ENCODE peak calls at places on chromosomes 12 and 14, in six cellular contexts. One of them, this sample, is unnamed.

GRCh38 chr12:6928703-6929407 is 1.1 kb downstream of the ATN1 start:
- DNase-seq in A549: no peak
- DNase-seq in choroid plexus epithelial cell: no peak
- DNase-seq in prostate gland: no peak
- DNase-seq in epithelial cell of esophagus: no peak
- DNase-seq in IMR-90: no peak
- DNase-seq in this sample: no peak

GRCh38 chr14:99537399-99537798 is 56.2 kb downstream of the CCNK start:
- DNase-seq in A549: peak
- DNase-seq in choroid plexus epithelial cell: peak
- DNase-seq in prostate gland: no peak
- DNase-seq in epithelial cell of esophagus: peak
- DNase-seq in IMR-90: peak
- DNase-seq in this sample: no peak

GRCh38 chr12:91256471-91256870 is 73.9 kb upstream of the DCN start:
- DNase-seq in A549: no peak
- DNase-seq in choroid plexus epithelial cell: peak
- DNase-seq in prostate gland: no peak
- DNase-seq in epithelial cell of esophagus: no peak
- DNase-seq in IMR-90: peak
- DNase-seq in this sample: no peak

GRCh38 chr12:76025601-76026575 is 5.7 kb downstream of the PHLDA1 start:
- DNase-seq in A549: peak
- DNase-seq in choroid plexus epithelial cell: peak
- DNase-seq in prostate gland: no peak
- DNase-seq in epithelial cell of esophagus: peak
- DNase-seq in IMR-90: peak
- DNase-seq in this sample: no peak

GRCh38 chr12:78406776-78407335 is 457.7 kb upstream of the SYT1 start:
- DNase-seq in A549: no peak
- DNase-seq in choroid plexus epithelial cell: peak
- DNase-seq in prostate gland: no peak
- DNase-seq in epithelial cell of esophagus: no peak
- DNase-seq in IMR-90: peak
- DNase-seq in this sample: peak

GRCh38 chr12:112126000-112126431 is 656 bp downstream of the TRAFD1 start:
- DNase-seq in A549: no peak
- DNase-seq in choroid plexus epithelial cell: no peak
- DNase-seq in prostate gland: no peak
- DNase-seq in epithelial cell of esophagus: no peak
- DNase-seq in IMR-90: no peak
- DNase-seq in this sample: no peak

GRCh38 chr12:113179023-113179422 is 6.3 kb downstream of the DDX54 start:
- DNase-seq in A549: no peak
- DNase-seq in choroid plexus epithelial cell: no peak
- DNase-seq in prostate gland: no peak
- DNase-seq in epithelial cell of esophagus: no peak
- DNase-seq in IMR-90: no peak
- DNase-seq in this sample: no peak

GRCh38 chr12:45415393-45415817 is 199.5 kb downstream of the ANO6 start:
- DNase-seq in A549: peak
- DNase-seq in choroid plexus epithelial cell: peak
- DNase-seq in prostate gland: no peak
- DNase-seq in epithelial cell of esophagus: peak
- DNase-seq in IMR-90: peak
- DNase-seq in this sample: peak

GRCh38 chr12:10082057-10082874 is 16.5 kb downstream of the CLEC1A start:
- DNase-seq in A549: no peak
- DNase-seq in choroid plexus epithelial cell: peak
- DNase-seq in prostate gland: no peak
- DNase-seq in epithelial cell of esophagus: no peak
- DNase-seq in IMR-90: no peak
- DNase-seq in this sample: peak

GRCh38 chr12:57726884-57727757 is 11.4 kb downstream of the AGAP2 start:
- DNase-seq in A549: no peak
- DNase-seq in choroid plexus epithelial cell: peak
- DNase-seq in prostate gland: no peak
- DNase-seq in epithelial cell of esophagus: peak
- DNase-seq in IMR-90: no peak
- DNase-seq in this sample: no peak

GRCh38 chr14:44494125-44494524 is 13.0 kb downstream of the FSCB start:
- DNase-seq in A549: no peak
- DNase-seq in choroid plexus epithelial cell: no peak
- DNase-seq in prostate gland: no peak
- DNase-seq in epithelial cell of esophagus: no peak
- DNase-seq in IMR-90: no peak
- DNase-seq in this sample: no peak

GRCh38 chr14:46663382-46663781 is 11.8 kb upstream of the RPL10L start:
- DNase-seq in A549: no peak
- DNase-seq in choroid plexus epithelial cell: no peak
- DNase-seq in prostate gland: no peak
- DNase-seq in epithelial cell of esophagus: no peak
- DNase-seq in IMR-90: no peak
- DNase-seq in this sample: no peak

GRCh38 chr14:105898482-105899010 is 372.2 kb downstream of the TMEM121 start:
- DNase-seq in A549: no peak
- DNase-seq in choroid plexus epithelial cell: no peak
- DNase-seq in prostate gland: no peak
- DNase-seq in epithelial cell of esophagus: no peak
- DNase-seq in IMR-90: no peak
- DNase-seq in this sample: no peak

GRCh38 chr12:91144053-91144452 is 32.8 kb upstream of the LUM start:
- DNase-seq in A549: no peak
- DNase-seq in choroid plexus epithelial cell: peak
- DNase-seq in prostate gland: no peak
- DNase-seq in epithelial cell of esophagus: peak
- DNase-seq in IMR-90: peak
- DNase-seq in this sample: no peak

GRCh38 chr14:23359167-23359626 is 5.8 kb downstream of the EFS start:
- DNase-seq in A549: no peak
- DNase-seq in choroid plexus epithelial cell: no peak
- DNase-seq in prostate gland: no peak
- DNase-seq in epithelial cell of esophagus: no peak
- DNase-seq in IMR-90: no peak
- DNase-seq in this sample: no peak

GRCh38 chr14:52808101-52808500 is 16.7 kb upstream of the GNPNAT1 start:
- DNase-seq in A549: no peak
- DNase-seq in choroid plexus epithelial cell: no peak
- DNase-seq in prostate gland: no peak
- DNase-seq in epithelial cell of esophagus: no peak
- DNase-seq in IMR-90: no peak
- DNase-seq in this sample: no peak

GRCh38 chr12:56206373-56207166 is 15.2 kb downstream of the RNF41 start:
- DNase-seq in A549: peak
- DNase-seq in choroid plexus epithelial cell: peak
- DNase-seq in prostate gland: peak
- DNase-seq in epithelial cell of esophagus: peak
- DNase-seq in IMR-90: peak
- DNase-seq in this sample: peak

GRCh38 chr12:46546634-46547273 is 174.2 kb upstream of the SLC38A2 start:
- DNase-seq in A549: no peak
- DNase-seq in choroid plexus epithelial cell: peak
- DNase-seq in prostate gland: no peak
- DNase-seq in epithelial cell of esophagus: peak
- DNase-seq in IMR-90: peak
- DNase-seq in this sample: peak

GRCh38 chr12:12138203-12139154 is 67.7 kb downstream of the BCL2L14 start:
- DNase-seq in A549: no peak
- DNase-seq in choroid plexus epithelial cell: no peak
- DNase-seq in prostate gland: no peak
- DNase-seq in epithelial cell of esophagus: peak
- DNase-seq in IMR-90: no peak
- DNase-seq in this sample: no peak

GRCh38 chr12:21940972-21941521 is at the start of gene ABCC9:
- DNase-seq in A549: no peak
- DNase-seq in choroid plexus epithelial cell: peak
- DNase-seq in prostate gland: peak
- DNase-seq in epithelial cell of esophagus: peak
- DNase-seq in IMR-90: peak
- DNase-seq in this sample: no peak

GRCh38 chr12:85920324-85920947 is 46.3 kb downstream of the NTS start:
- DNase-seq in A549: peak
- DNase-seq in choroid plexus epithelial cell: peak
- DNase-seq in prostate gland: no peak
- DNase-seq in epithelial cell of esophagus: peak
- DNase-seq in IMR-90: peak
- DNase-seq in this sample: peak

GRCh38 chr14:55767291-55767690 is 187.3 kb downstream of the KTN1 start:
- DNase-seq in A549: no peak
- DNase-seq in choroid plexus epithelial cell: peak
- DNase-seq in prostate gland: no peak
- DNase-seq in epithelial cell of esophagus: no peak
- DNase-seq in IMR-90: no peak
- DNase-seq in this sample: no peak

GRCh38 chr14:81366259-81366658 is 33.9 kb downstream of the STON2 start:
- DNase-seq in A549: peak
- DNase-seq in choroid plexus epithelial cell: no peak
- DNase-seq in prostate gland: peak
- DNase-seq in epithelial cell of esophagus: peak
- DNase-seq in IMR-90: no peak
- DNase-seq in this sample: no peak

GRCh38 chr12:108298761-108299275 is 40.3 kb downstream of the CMKLR1 start:
- DNase-seq in A549: no peak
- DNase-seq in choroid plexus epithelial cell: no peak
- DNase-seq in prostate gland: no peak
- DNase-seq in epithelial cell of esophagus: no peak
- DNase-seq in IMR-90: no peak
- DNase-seq in this sample: no peak

GRCh38 chr14:58501214-58501816 is 73.8 kb downstream of the KIAA0586 start:
- DNase-seq in A549: peak
- DNase-seq in choroid plexus epithelial cell: peak
- DNase-seq in prostate gland: no peak
- DNase-seq in epithelial cell of esophagus: peak
- DNase-seq in IMR-90: peak
- DNase-seq in this sample: peak

GRCh38 chr14:75851574-75851866 is 130.3 kb downstream of the TGFB3 start:
- DNase-seq in A549: no peak
- DNase-seq in choroid plexus epithelial cell: no peak
- DNase-seq in prostate gland: no peak
- DNase-seq in epithelial cell of esophagus: no peak
- DNase-seq in IMR-90: no peak
- DNase-seq in this sample: no peak

GRCh38 chr12:120047072-120047471 is 58.0 kb downstream of the BICDL1 start:
- DNase-seq in A549: no peak
- DNase-seq in choroid plexus epithelial cell: no peak
- DNase-seq in prostate gland: no peak
- DNase-seq in epithelial cell of esophagus: no peak
- DNase-seq in IMR-90: no peak
- DNase-seq in this sample: no peak

GRCh38 chr12:122843472-122843871 is 8.2 kb downstream of the HIP1R start:
- DNase-seq in A549: no peak
- DNase-seq in choroid plexus epithelial cell: no peak
- DNase-seq in prostate gland: no peak
- DNase-seq in epithelial cell of esophagus: no peak
- DNase-seq in IMR-90: no peak
- DNase-seq in this sample: no peak

GRCh38 chr12:122839907-122840554 is 4.8 kb downstream of the HIP1R start:
- DNase-seq in A549: no peak
- DNase-seq in choroid plexus epithelial cell: no peak
- DNase-seq in prostate gland: no peak
- DNase-seq in epithelial cell of esophagus: no peak
- DNase-seq in IMR-90: no peak
- DNase-seq in this sample: no peak

GRCh38 chr12:122842505-122843405 is 7.5 kb downstream of the HIP1R start:
- DNase-seq in A549: no peak
- DNase-seq in choroid plexus epithelial cell: no peak
- DNase-seq in prostate gland: no peak
- DNase-seq in epithelial cell of esophagus: no peak
- DNase-seq in IMR-90: no peak
- DNase-seq in this sample: no peak

GRCh38 chr12:122840580-122841513 is 5.6 kb downstream of the HIP1R start:
- DNase-seq in A549: no peak
- DNase-seq in choroid plexus epithelial cell: no peak
- DNase-seq in prostate gland: no peak
- DNase-seq in epithelial cell of esophagus: peak
- DNase-seq in IMR-90: no peak
- DNase-seq in this sample: no peak

GRCh38 chr12:122841544-122842321 is 6.5 kb downstream of the HIP1R start:
- DNase-seq in A549: no peak
- DNase-seq in choroid plexus epithelial cell: no peak
- DNase-seq in prostate gland: no peak
- DNase-seq in epithelial cell of esophagus: peak
- DNase-seq in IMR-90: peak
- DNase-seq in this sample: no peak
- H3K4me3 ChIP-seq in A549: no peak
- H3K4me3 ChIP-seq in choroid plexus epithelial cell: no peak
- H3K4me3 ChIP-seq in prostate gland: no peak
- H3K4me3 ChIP-seq in epithelial cell of esophagus: no peak
- H3K4me3 ChIP-seq in IMR-90: no peak
- H3K4me3 ChIP-seq in this sample: no peak

DNA sequence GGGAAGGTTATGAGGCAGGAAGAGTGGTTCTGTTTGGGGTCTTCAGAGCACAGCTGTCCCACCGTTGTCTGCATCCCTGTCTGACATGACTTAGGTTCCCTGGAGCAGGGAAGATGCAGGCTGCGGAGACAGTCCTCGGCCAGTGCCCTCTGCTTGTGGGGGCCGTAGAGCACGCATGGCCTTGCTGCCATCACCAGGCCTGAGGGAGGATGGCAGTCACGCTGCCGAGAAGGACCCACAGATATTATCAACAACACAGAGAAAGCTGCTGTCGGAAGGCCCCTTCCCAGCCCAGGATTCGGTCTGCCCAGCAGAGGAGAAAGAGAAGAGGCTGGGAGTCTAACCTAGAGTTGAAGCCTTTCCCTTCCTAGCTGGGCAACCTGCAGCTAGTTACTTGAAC is 35.0 kb downstream of the ERH start:
- DNase-seq in A549: peak
- DNase-seq in choroid plexus epithelial cell: peak
- DNase-seq in prostate gland: no peak
- DNase-seq in epithelial cell of esophagus: no peak
- DNase-seq in IMR-90: peak
- DNase-seq in this sample: no peak
- TF ChIP-seq CTCF in A549: no peak
- TF ChIP-seq CTCF in choroid plexus epithelial cell: peak
- TF ChIP-seq CTCF in prostate gland: peak
- TF ChIP-seq CTCF in epithelial cell of esophagus: no peak
- TF ChIP-seq CTCF in IMR-90: peak
- TF ChIP-seq CTCF in this sample: no peak

GRCh38 chr12:67067453-67068203 is 201.5 kb upstream of the CAND1 start:
- DNase-seq in A549: peak
- DNase-seq in choroid plexus epithelial cell: no peak
- DNase-seq in prostate gland: no peak
- DNase-seq in epithelial cell of esophagus: peak
- DNase-seq in IMR-90: no peak
- DNase-seq in this sample: no peak
- H3K4me3 ChIP-seq in A549: peak
- H3K4me3 ChIP-seq in choroid plexus epithelial cell: no peak
- H3K4me3 ChIP-seq in prostate gland: peak
- H3K4me3 ChIP-seq in epithelial cell of esophagus: peak
- H3K4me3 ChIP-seq in IMR-90: no peak
- H3K4me3 ChIP-seq in this sample: no peak

DNA sequence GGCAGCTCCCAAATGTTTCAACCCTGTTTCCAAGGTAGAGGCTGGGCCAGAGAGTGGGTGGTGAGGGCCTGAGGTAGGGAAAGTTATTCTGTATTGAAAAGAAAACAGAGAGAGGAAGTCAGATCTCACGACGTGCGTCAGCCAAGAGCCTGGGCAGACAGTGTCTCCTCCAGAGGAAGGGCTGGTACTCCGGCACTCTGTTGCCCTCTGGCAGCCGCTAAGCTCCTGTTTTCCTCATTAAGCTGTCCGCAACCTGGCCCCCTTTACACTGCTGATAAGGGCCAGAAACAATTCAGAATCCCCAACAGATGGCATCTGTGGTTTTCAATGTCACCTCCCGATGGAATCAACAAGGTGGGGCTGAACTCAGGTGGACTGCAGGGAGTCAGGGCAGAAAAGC is 26.0 kb upstream of the LTBP2 start:
- DNase-seq in A549: no peak
- DNase-seq in choroid plexus epithelial cell: no peak
- DNase-seq in prostate gland: no peak
- DNase-seq in epithelial cell of esophagus: no peak
- DNase-seq in IMR-90: no peak
- DNase-seq in this sample: no peak
- TF ChIP-seq CTCF in A549: no peak
- TF ChIP-seq CTCF in choroid plexus epithelial cell: no peak
- TF ChIP-seq CTCF in prostate gland: no peak
- TF ChIP-seq CTCF in epithelial cell of esophagus: no peak
- TF ChIP-seq CTCF in IMR-90: no peak
- TF ChIP-seq CTCF in this sample: no peak

This sample was measured in GM12865.